ENCODE peak calls at places on chromosomes 16 and 17, in four cellular contexts. One of them, this sample, is unnamed. For H3K36me3, the result is how much of the 10 kb centered on the place peaks cover.

GRCh38 chr17:80339118-80339517 is 75.8 kb upstream of the ENDOV start:
- ATAC-seq in K562: no peak
- ATAC-seq in lower lobe of right lung: no peak
- ATAC-seq in heart left ventricle: no peak
- ATAC-seq in this sample: no peak

GRCh38 chr17:80845863-80846671 is 145.6 kb upstream of the CHMP6 start:
- ATAC-seq in heart left ventricle: peak
- ATAC-seq in lower lobe of right lung: peak
- ATAC-seq in K562: no peak
- ATAC-seq in this sample: no peak

GRCh38 chr17:80296221-80296620 is 35.6 kb downstream of the RNF213 start:
- ATAC-seq in lower lobe of right lung: no peak
- ATAC-seq in heart left ventricle: no peak
- ATAC-seq in K562: no peak
- ATAC-seq in this sample: no peak

GRCh38 chr17:11538366-11538765 is 59.9 kb upstream of the DNAH9 start:
- ATAC-seq in heart left ventricle: no peak
- ATAC-seq in K562: no peak
- ATAC-seq in lower lobe of right lung: no peak
- ATAC-seq in this sample: no peak

GRCh38 chr17:880074-880870 is 98.1 kb downstream of the MRM3 start:
- ATAC-seq in heart left ventricle: peak
- ATAC-seq in lower lobe of right lung: peak
- ATAC-seq in K562: no peak
- ATAC-seq in this sample: no peak

GRCh38 chr17:57257911-57258885 is 1.9 kb downstream of the MSI2 start:
- ATAC-seq in K562: peak
- ATAC-seq in lower lobe of right lung: no peak
- ATAC-seq in heart left ventricle: no peak
- ATAC-seq in this sample: no peak

GRCh38 chr17:5077781-5078105 is 524 bp upstream of the ZFP3 start:
- ATAC-seq in lower lobe of right lung: no peak
- ATAC-seq in K562: no peak
- ATAC-seq in heart left ventricle: peak
- ATAC-seq in this sample: peak

GRCh38 chr17:37291351-37291750 is 84.4 kb upstream of the C17orf78 start:
- ATAC-seq in K562: no peak
- ATAC-seq in heart left ventricle: no peak
- ATAC-seq in lower lobe of right lung: no peak
- ATAC-seq in this sample: no peak

GRCh38 chr17:3271072-3271848 is 26.9 kb downstream of the OR3A1 start:
- ATAC-seq in lower lobe of right lung: no peak
- ATAC-seq in heart left ventricle: no peak
- ATAC-seq in K562: no peak
- ATAC-seq in this sample: no peak

GRCh38 chr17:17387461-17388362 is 84.5 kb downstream of the NT5M start:
- ATAC-seq in heart left ventricle: peak
- ATAC-seq in K562: peak
- ATAC-seq in lower lobe of right lung: peak
- ATAC-seq in this sample: no peak

GRCh38 chr16:14384745-14385144 is 245.3 kb downstream of the PARN start:
- ATAC-seq in heart left ventricle: no peak
- ATAC-seq in K562: no peak
- ATAC-seq in lower lobe of right lung: no peak
- ATAC-seq in this sample: no peak

DNA sequence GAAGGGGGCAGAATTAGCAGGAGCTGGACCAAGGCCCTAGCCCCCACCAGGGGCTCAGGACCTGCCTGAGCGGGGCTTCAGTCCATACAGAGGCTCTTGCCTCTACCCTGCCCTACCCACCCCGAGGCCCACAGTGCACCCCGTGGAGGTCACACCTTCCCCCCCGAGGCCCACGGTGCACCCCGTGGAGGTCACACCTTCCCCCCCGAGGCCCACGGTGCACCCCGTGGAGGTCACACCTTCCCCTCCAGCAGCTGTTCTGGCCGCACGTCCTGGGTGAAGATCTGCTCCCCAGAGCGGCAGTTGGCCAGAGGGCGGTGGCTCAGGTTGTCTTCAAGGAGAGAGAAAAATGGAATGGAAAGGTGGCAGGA is 11.4 kb downstream of the CASKIN2 start:
- ATAC-seq in K562: no peak
- ATAC-seq in lower lobe of right lung: peak
- ATAC-seq in heart left ventricle: no peak
- ATAC-seq in this sample: no peak
- H3K36me3 ChIP-seq in K562: under half
- H3K36me3 ChIP-seq in lower lobe of right lung: half or more
- H3K36me3 ChIP-seq in heart left ventricle: half or more
- H3K36me3 ChIP-seq in this sample: under half

DNA sequence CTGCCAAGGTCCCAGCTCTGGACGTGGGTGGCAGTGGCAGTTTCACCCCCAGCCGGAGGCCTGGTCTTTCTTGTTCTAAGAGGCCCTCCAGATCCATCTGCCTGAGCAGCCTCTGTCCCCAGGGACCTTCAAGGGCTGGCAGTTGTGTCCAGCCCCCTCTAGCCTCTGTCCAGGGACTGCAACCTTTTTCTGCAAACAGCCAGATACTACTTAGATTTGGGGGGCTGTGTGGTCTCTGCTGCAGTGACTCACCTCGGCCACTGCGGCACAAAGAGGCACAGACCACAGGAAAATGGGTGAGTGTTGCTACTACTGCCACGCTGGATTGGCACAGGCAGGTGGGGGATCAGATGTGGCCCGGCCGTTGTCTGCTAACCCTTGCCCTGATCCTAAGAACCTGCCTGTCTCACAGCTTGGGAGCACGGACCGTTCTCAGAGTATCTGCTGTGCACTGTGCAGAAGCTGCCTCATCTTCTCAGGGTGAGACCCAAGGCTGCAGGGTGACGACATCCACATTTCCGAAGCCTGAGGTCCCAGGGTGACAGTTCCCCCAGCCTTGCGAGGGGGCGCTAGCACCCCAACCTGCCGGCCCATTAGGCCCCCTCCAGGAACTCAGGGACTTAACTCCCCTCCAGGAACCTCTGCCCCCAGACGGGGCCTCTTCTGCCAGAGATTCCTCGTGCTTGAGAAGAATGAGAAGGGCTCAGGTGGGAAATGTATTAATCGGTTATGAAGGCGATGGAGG is 27.6 kb downstream of the MXRA7 start:
- ATAC-seq in lower lobe of right lung: no peak
- ATAC-seq in K562: peak
- ATAC-seq in heart left ventricle: no peak
- ATAC-seq in this sample: no peak
- TF ChIP-seq CTCF in lower lobe of right lung: no peak
- TF ChIP-seq CTCF in K562: peak
- TF ChIP-seq CTCF in heart left ventricle: no peak
- TF ChIP-seq CTCF in this sample: no peak

GRCh38 chr17:41647940-41648410 is 23.6 kb upstream of the KRT17 start:
- ATAC-seq in K562: peak
- ATAC-seq in heart left ventricle: peak
- ATAC-seq in lower lobe of right lung: peak
- ATAC-seq in this sample: peak
- H3K4me3 ChIP-seq in K562: peak
- H3K4me3 ChIP-seq in heart left ventricle: peak
- H3K4me3 ChIP-seq in lower lobe of right lung: peak
- H3K4me3 ChIP-seq in this sample: peak

GRCh38 chr16:69942627-69943170 is 8.4 kb upstream of the CLEC18A start:
- ATAC-seq in K562: no peak
- ATAC-seq in heart left ventricle: no peak
- ATAC-seq in lower lobe of right lung: no peak
- ATAC-seq in this sample: no peak

GRCh38 chr16:69939821-69940585 is 11.1 kb upstream of the CLEC18A start:
- ATAC-seq in lower lobe of right lung: no peak
- ATAC-seq in heart left ventricle: no peak
- ATAC-seq in K562: no peak
- ATAC-seq in this sample: no peak

GRCh38 chr16:69941251-69942098 is 9.7 kb upstream of the CLEC18A start:
- ATAC-seq in heart left ventricle: no peak
- ATAC-seq in lower lobe of right lung: peak
- ATAC-seq in K562: no peak
- ATAC-seq in this sample: no peak

GRCh38 chr16:69940676-69941075 is 10.5 kb upstream of the CLEC18A start:
- ATAC-seq in heart left ventricle: no peak
- ATAC-seq in lower lobe of right lung: no peak
- ATAC-seq in K562: no peak
- ATAC-seq in this sample: no peak

GRCh38 chr16:69942099-69942491 is 9.0 kb upstream of the CLEC18A start:
- ATAC-seq in K562: no peak
- ATAC-seq in lower lobe of right lung: no peak
- ATAC-seq in heart left ventricle: peak
- ATAC-seq in this sample: no peak
- H3K36me3 ChIP-seq in K562: under half
- H3K36me3 ChIP-seq in lower lobe of right lung: under half
- H3K36me3 ChIP-seq in heart left ventricle: under half
- H3K36me3 ChIP-seq in this sample: under half

DNA sequence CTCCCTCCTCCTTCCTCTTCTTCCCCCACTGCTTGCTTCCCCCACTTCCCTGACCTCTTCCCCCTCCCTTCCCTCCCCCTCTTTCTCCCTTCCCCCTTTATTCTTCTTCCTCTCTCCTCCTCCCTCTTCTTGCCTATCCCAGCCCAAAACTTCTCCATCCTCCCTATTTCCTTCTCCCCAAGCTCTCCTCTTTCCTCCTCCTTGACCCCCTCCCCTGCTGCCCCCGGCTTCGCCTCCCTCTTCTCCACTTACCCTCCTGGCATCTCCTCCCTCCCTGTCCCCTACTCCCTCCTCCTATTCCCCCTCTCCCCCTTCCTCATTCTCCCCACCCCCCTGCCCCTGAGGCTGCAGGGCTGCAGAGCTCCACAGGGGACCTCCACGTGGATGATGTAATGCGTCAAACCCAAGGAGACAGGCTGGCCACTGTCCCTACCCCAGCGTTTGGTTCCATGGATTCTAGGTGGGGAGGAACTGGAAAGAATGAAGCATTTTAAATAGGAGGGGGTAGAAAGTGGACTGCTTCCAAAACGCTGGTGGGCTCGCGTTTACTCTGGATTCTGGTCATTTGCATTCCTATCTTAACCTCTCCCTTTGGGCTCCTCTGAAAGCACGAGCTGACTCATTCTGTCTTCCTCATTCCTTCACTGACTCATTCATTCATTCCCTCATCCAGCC is 687 bp upstream of the COTL1 start:
- ATAC-seq in heart left ventricle: peak
- ATAC-seq in K562: peak
- ATAC-seq in lower lobe of right lung: no peak
- ATAC-seq in this sample: peak
- TF ChIP-seq CTCF in heart left ventricle: no peak
- TF ChIP-seq CTCF in K562: no peak
- TF ChIP-seq CTCF in lower lobe of right lung: no peak
- TF ChIP-seq CTCF in this sample: peak

DNA sequence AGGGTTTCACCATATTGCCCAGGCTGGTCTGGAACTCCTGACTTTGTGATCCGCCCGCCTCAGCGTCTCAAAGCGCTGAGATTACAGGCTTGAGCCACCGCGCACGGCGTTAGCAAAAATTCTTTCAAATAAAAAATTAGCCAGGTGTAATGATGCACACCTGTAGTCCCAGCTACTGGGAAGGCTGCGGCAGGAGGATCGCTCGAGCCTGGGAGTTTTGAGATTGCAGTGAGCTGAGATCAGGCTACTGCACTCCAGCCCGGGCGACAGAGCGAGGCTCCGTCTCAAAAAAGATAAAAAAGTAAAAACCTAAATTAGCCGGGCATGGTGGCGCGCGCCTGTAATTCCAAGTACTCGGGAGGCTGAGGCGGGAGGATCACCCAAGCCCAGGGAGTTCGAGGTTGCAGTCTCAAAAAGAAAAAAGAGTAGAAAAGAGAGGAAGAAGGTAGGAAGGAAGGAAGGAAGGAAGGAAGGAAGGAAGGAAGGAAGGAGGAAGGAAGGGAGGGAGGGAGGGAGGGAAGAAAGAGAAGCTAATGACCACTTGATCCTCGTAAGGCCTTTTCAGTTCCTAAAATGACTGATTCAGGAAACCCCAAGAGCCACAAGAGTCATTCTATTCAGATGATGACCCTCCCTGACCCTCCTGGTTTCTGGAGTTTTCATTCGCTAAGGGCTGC is 59.2 kb downstream of the SRL start:
- ATAC-seq in K562: no peak
- ATAC-seq in heart left ventricle: no peak
- ATAC-seq in lower lobe of right lung: no peak
- ATAC-seq in this sample: no peak
- H3K4me3 ChIP-seq in K562: peak
- H3K4me3 ChIP-seq in heart left ventricle: peak
- H3K4me3 ChIP-seq in lower lobe of right lung: peak
- H3K4me3 ChIP-seq in this sample: peak

DNA sequence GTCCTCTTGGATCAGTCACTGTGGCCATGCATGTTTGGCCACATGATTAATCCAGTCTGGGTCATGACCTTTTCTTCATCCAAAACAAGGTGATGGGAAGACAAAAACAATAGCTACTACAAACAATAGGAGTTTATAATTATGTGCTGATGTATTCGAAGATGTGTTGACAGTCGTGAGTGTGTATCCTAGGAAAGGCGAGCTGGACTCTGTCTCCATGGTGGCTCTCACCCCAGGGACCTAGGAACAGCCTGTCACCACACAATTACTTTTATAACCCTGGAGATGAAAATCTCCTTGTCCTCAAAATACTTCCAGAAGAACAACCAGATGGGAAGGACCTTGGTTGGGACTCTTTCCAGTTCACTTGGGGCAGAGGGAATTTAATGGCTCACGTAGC is 9.8 kb upstream of the PLK1 start:
- ATAC-seq in heart left ventricle: no peak
- ATAC-seq in K562: no peak
- ATAC-seq in lower lobe of right lung: no peak
- ATAC-seq in this sample: no peak
- H3K36me3 ChIP-seq in heart left ventricle: half or more
- H3K36me3 ChIP-seq in K562: half or more
- H3K36me3 ChIP-seq in lower lobe of right lung: half or more
- H3K36me3 ChIP-seq in this sample: half or more

DNA sequence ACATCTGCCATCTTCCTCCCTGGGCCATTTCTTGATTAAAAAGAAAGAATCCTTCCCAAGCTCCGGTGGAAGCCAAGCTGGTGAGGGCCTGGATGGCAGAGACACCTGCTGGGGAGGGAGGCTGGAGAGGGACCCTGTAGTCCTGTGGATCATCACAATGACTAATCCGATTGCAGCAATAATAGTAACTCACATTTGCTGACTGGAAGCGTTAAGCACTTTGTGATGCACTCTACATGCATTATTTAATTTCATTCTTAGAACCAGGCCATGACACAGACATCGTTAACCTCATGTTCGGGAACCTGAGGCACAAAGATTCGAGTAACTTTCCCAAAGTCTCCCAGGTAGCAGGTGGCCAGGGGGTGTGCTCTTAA is 13.8 kb upstream of the TBX2 start:
- ATAC-seq in heart left ventricle: no peak
- ATAC-seq in lower lobe of right lung: no peak
- ATAC-seq in K562: no peak
- ATAC-seq in this sample: no peak
- TF ChIP-seq CTCF in heart left ventricle: no peak
- TF ChIP-seq CTCF in lower lobe of right lung: no peak
- TF ChIP-seq CTCF in K562: no peak
- TF ChIP-seq CTCF in this sample: no peak

This sample was measured in gastroesophageal sphincter.